ENCODE peak calls at places on chromosomes 4 and X, in four cellular contexts. One of them, this sample, is unnamed.

GRCh38 chr4:82201303-82201702 is 172.5 kb downstream of the HNRNPD start:
- DNase-seq in GM12864: no peak
- DNase-seq in neural crest cell: no peak
- DNase-seq in cardiac muscle cell: peak; percentile 29
- DNase-seq in this sample: no peak

GRCh38 chrX:48649109-48649508 is 34.5 kb upstream of the WAS start:
- DNase-seq in GM12864: no peak
- DNase-seq in neural crest cell: no peak
- DNase-seq in cardiac muscle cell: no peak
- DNase-seq in this sample: no peak

GRCh38 chr4:183758006-183758734 is 99.1 kb downstream of the TRAPPC11 start:
- DNase-seq in GM12864: no peak
- DNase-seq in neural crest cell: no peak
- DNase-seq in cardiac muscle cell: peak; percentile 66
- DNase-seq in this sample: no peak

GRCh38 chr4:87354168-87355102 is 31.8 kb upstream of the HSD17B13 start:
- DNase-seq in GM12864: no peak
- DNase-seq in neural crest cell: no peak
- DNase-seq in cardiac muscle cell: peak; percentile 30
- DNase-seq in this sample: no peak

GRCh38 chrX:48465336-48465933 is 4.6 kb downstream of the SLC38A5 start:
- DNase-seq in GM12864: no peak
- DNase-seq in neural crest cell: no peak
- DNase-seq in cardiac muscle cell: peak; percentile 73
- DNase-seq in this sample: no peak

GRCh38 chr4:2126309-2127043 is 67.3 kb downstream of the NAT8L start:
- DNase-seq in GM12864: no peak
- DNase-seq in neural crest cell: no peak
- DNase-seq in cardiac muscle cell: no peak
- DNase-seq in this sample: no peak

GRCh38 chrX:38192007-38192625 is 28.6 kb downstream of the SRPX start:
- DNase-seq in GM12864: no peak
- DNase-seq in neural crest cell: no peak
- DNase-seq in cardiac muscle cell: no peak
- DNase-seq in this sample: peak; percentile 6

GRCh38 chrX:132270021-132270420 is 50.8 kb upstream of the RAP2C start:
- DNase-seq in GM12864: no peak
- DNase-seq in neural crest cell: no peak
- DNase-seq in cardiac muscle cell: no peak
- DNase-seq in this sample: no peak

GRCh38 chr4:66376396-66376795 is 706.1 kb upstream of the EPHA5 start:
- DNase-seq in GM12864: no peak
- DNase-seq in neural crest cell: no peak
- DNase-seq in cardiac muscle cell: peak; percentile 19
- DNase-seq in this sample: no peak

GRCh38 chrX:138026211-138026610 is 460.3 kb downstream of the ZIC3 start:
- DNase-seq in GM12864: no peak
- DNase-seq in neural crest cell: no peak
- DNase-seq in cardiac muscle cell: no peak
- DNase-seq in this sample: no peak

GRCh38 chrX:92247076-92247475 is 467.9 kb downstream of the PCDH11X start:
- DNase-seq in GM12864: no peak
- DNase-seq in neural crest cell: no peak
- DNase-seq in cardiac muscle cell: peak; percentile 2
- DNase-seq in this sample: no peak

GRCh38 chr4:5892321-5893012 is 419 bp downstream of the CRMP1 start:
- DNase-seq in GM12864: no peak
- DNase-seq in neural crest cell: no peak
- DNase-seq in cardiac muscle cell: no peak
- DNase-seq in this sample: no peak

GRCh38 chrX:124395145-124395858 is 48.9 kb downstream of the SH2D1A start:
- DNase-seq in GM12864: no peak
- DNase-seq in neural crest cell: no peak
- DNase-seq in cardiac muscle cell: no peak
- DNase-seq in this sample: no peak

GRCh38 chrX:69614896-69615295 is 1.0 kb upstream of the EDA start:
- DNase-seq in GM12864: no peak
- DNase-seq in neural crest cell: no peak
- DNase-seq in cardiac muscle cell: peak; percentile 56
- DNase-seq in this sample: no peak

GRCh38 chr4:83054928-83055327 is 19.9 kb downstream of the COPS4 start:
- DNase-seq in GM12864: no peak
- DNase-seq in neural crest cell: no peak
- DNase-seq in cardiac muscle cell: peak; percentile 50
- DNase-seq in this sample: no peak

GRCh38 chr4:168666531-168666930 is 169.7 kb downstream of the PALLD start:
- DNase-seq in GM12864: no peak
- DNase-seq in neural crest cell: no peak
- DNase-seq in cardiac muscle cell: peak; percentile 30
- DNase-seq in this sample: no peak

GRCh38 chr4:97106161-97106560 is 1037.1 kb downstream of the STPG2 start:
- DNase-seq in GM12864: no peak
- DNase-seq in neural crest cell: no peak
- DNase-seq in cardiac muscle cell: no peak
- DNase-seq in this sample: no peak

GRCh38 chrX:80751456-80751855 is 58.2 kb downstream of the BRWD3 start:
- DNase-seq in GM12864: no peak
- DNase-seq in neural crest cell: no peak
- DNase-seq in cardiac muscle cell: no peak
- DNase-seq in this sample: no peak

GRCh38 chr4:10623862-10624261 is 60.7 kb downstream of the CLNK start:
- DNase-seq in GM12864: no peak
- DNase-seq in neural crest cell: no peak
- DNase-seq in cardiac muscle cell: no peak
- DNase-seq in this sample: no peak

GRCh38 chr4:139589619-139590018 is 33.6 kb upstream of the SETD7 start:
- DNase-seq in GM12864: no peak
- DNase-seq in neural crest cell: no peak
- DNase-seq in cardiac muscle cell: peak; percentile 38
- DNase-seq in this sample: no peak

GRCh38 chr4:76803522-76803921 is 94.4 kb downstream of the SOWAHB start:
- DNase-seq in GM12864: no peak
- DNase-seq in neural crest cell: no peak
- DNase-seq in cardiac muscle cell: peak; percentile 83
- DNase-seq in this sample: no peak

GRCh38 chr4:152014280-152014679 is 253.5 kb upstream of the GATB start:
- DNase-seq in GM12864: peak; percentile 74
- DNase-seq in neural crest cell: no peak
- DNase-seq in cardiac muscle cell: no peak
- DNase-seq in this sample: peak; percentile 30

GRCh38 chr4:152988721-152989553 is 52.8 kb downstream of the FHDC1 start:
- DNase-seq in GM12864: no peak
- DNase-seq in neural crest cell: no peak
- DNase-seq in cardiac muscle cell: no peak
- DNase-seq in this sample: no peak

GRCh38 chrX:63561425-63561824 is 210.3 kb upstream of the SPIN4 start:
- DNase-seq in GM12864: no peak
- DNase-seq in neural crest cell: no peak
- DNase-seq in cardiac muscle cell: peak; percentile 2
- DNase-seq in this sample: no peak

GRCh38 chr4:155952546-155952945 is 1.1 kb downstream of the CTSO start:
- DNase-seq in GM12864: no peak
- DNase-seq in neural crest cell: no peak
- DNase-seq in cardiac muscle cell: peak; percentile 60
- DNase-seq in this sample: no peak

GRCh38 chr4:70564033-70564432 is 28.0 kb upstream of the AMBN start:
- DNase-seq in GM12864: no peak
- DNase-seq in neural crest cell: no peak
- DNase-seq in cardiac muscle cell: no peak
- DNase-seq in this sample: no peak

GRCh38 chrX:97308161-97308560 is 424.5 kb downstream of the RPA4 start:
- DNase-seq in GM12864: no peak
- DNase-seq in neural crest cell: no peak
- DNase-seq in cardiac muscle cell: peak; percentile 3
- DNase-seq in this sample: no peak

GRCh38 chr4:15963568-15963967 is 593 bp upstream of the FGFBP2 start:
- DNase-seq in GM12864: no peak
- DNase-seq in neural crest cell: no peak
- DNase-seq in cardiac muscle cell: no peak
- DNase-seq in this sample: no peak

GRCh38 chr4:163493643-163494359 is 689 bp upstream of the TMA16 start:
- DNase-seq in GM12864: peak; percentile 65
- DNase-seq in neural crest cell: no peak
- DNase-seq in cardiac muscle cell: no peak
- DNase-seq in this sample: peak; percentile 51

GRCh38 chrX:56221101-56221500 is 11.1 kb upstream of the KLF8 start:
- DNase-seq in GM12864: no peak
- DNase-seq in neural crest cell: no peak
- DNase-seq in cardiac muscle cell: no peak
- DNase-seq in this sample: no peak

GRCh38 chr4:77418333-77418732 is 187.3 kb upstream of the CXCL13 start:
- DNase-seq in GM12864: no peak
- DNase-seq in neural crest cell: no peak
- DNase-seq in cardiac muscle cell: peak; percentile 24
- DNase-seq in this sample: no peak

GRCh38 chr4:89411539-89411938 is 103.9 kb upstream of the GPRIN3 start:
- DNase-seq in GM12864: no peak
- DNase-seq in neural crest cell: no peak
- DNase-seq in cardiac muscle cell: no peak
- DNase-seq in this sample: no peak

GRCh38 chr4:24659241-24659961 is 75.0 kb upstream of the DHX15 start:
- DNase-seq in GM12864: no peak
- DNase-seq in neural crest cell: no peak
- DNase-seq in cardiac muscle cell: peak; percentile 46
- DNase-seq in this sample: no peak

GRCh38 chr4:126451237-126451885 is 1136.6 kb downstream of the FAT4 start:
- DNase-seq in GM12864: no peak
- DNase-seq in neural crest cell: no peak
- DNase-seq in cardiac muscle cell: no peak
- DNase-seq in this sample: no peak

GRCh38 chr4:26418107-26418506 is 72.2 kb downstream of the CCKAR start:
- DNase-seq in GM12864: no peak
- DNase-seq in neural crest cell: no peak
- DNase-seq in cardiac muscle cell: no peak
- DNase-seq in this sample: no peak

GRCh38 chr4:184417802-184418511 is 56.4 kb downstream of the IRF2 start:
- DNase-seq in GM12864: no peak
- DNase-seq in neural crest cell: no peak
- DNase-seq in cardiac muscle cell: peak; percentile 67
- DNase-seq in this sample: peak; percentile 72

GRCh38 chr4:157312702-157313101 is 92.2 kb downstream of the GRIA2 start:
- DNase-seq in GM12864: no peak
- DNase-seq in neural crest cell: no peak
- DNase-seq in cardiac muscle cell: no peak
- DNase-seq in this sample: no peak

This sample was measured in GM06990.